ENCODE peak calls at places on chromosomes 5 and 9, in five cellular contexts. S is AG08396; L is skeletal muscle cell; T is WTC11; V is activated CD4-positive, alpha-beta T cell treated with anti-CD3 and anti-CD28 coated beads, Interleukin-2, amount 50 U/mL, for 4 hours. W is an unnamed sample.

GRCh38 chr9:87725900-87726709 is at the start of gene CTSL:
- DNase-seq in S (peak), L (peak), T (peak), V (peak), W (peak)

GRCh38 chr9:83385317-83385716 is 152.9 kb downstream of the FRMD3 start:
- DNase-seq in S (no peak), L (no peak), T (no peak), V (no peak), W (no peak)

GRCh38 chr5:139474815-139475791 is 4.3 kb downstream of the SMIM33 start:
- DNase-seq in S (no peak), L (peak), T (no peak), V (no peak), W (peak)

GRCh38 chr5:137040641-137041340 is 458.3 kb downstream of the SPOCK1 start:
- DNase-seq in S (peak), L (no peak), T (no peak), V (no peak), W (no peak)

GRCh38 chr5:129114539-129115193 is 20.1 kb downstream of the ISOC1 start:
- DNase-seq in S (no peak), L (no peak), T (no peak), V (no peak), W (no peak)

GRCh38 chr5:8020861-8021514 is 152.0 kb downstream of the MTRR start:
- DNase-seq in S (no peak), L (no peak), T (no peak), V (no peak), W (no peak)

GRCh38 chr9:117704024-117704575 is at the start of gene TLR4:
- DNase-seq in S (peak), L (peak), T (peak), V (no peak), W (no peak)

GRCh38 chr9:89880161-89880560 is 275.3 kb downstream of the GADD45G start:
- DNase-seq in S (no peak), L (no peak), T (no peak), V (no peak), W (peak)

GRCh38 chr5:55636711-55637110 is 75.4 kb downstream of the SLC38A9 start:
- DNase-seq in S (peak), L (no peak), T (no peak), V (no peak), W (no peak)

GRCh38 chr9:35035851-35036701 is 36.3 kb downstream of the VCP start:
- DNase-seq in S (peak), L (no peak), T (peak), V (peak), W (peak)

GRCh38 chr9:97468658-97469448 is 32.6 kb upstream of the TMOD1 start:
- DNase-seq in S (peak), L (peak), T (peak), V (peak), W (peak)

GRCh38 chr9:137493163-137494103 is 34.3 kb upstream of the NSMF start:
- DNase-seq in S (peak), L (no peak), T (no peak), V (no peak), W (no peak)

GRCh38 chr9:86977205-86977835 is 30.0 kb upstream of the GAS1 start:
- DNase-seq in S (no peak), L (no peak), T (no peak), V (no peak), W (no peak)

GRCh38 chr5:124053340-124053739 is 541.4 kb downstream of the CSNK1G3 start:
- DNase-seq in S (no peak), L (no peak), T (no peak), V (no peak), W (no peak)

GRCh38 chr5:14733661-14734060 is 69.1 kb downstream of the OTULIN start:
- DNase-seq in S (no peak), L (no peak), T (no peak), V (no peak), W (no peak)

GRCh38 chr9:128714586-128715435 is 9.1 kb downstream of the ZDHHC12 start:
- DNase-seq in S (no peak), L (no peak), T (peak), V (no peak), W (no peak)

GRCh38 chr9:42388846-42389245 is 205.4 kb downstream of the SPATA31A6 start:
- DNase-seq in S (peak), L (no peak), T (no peak), V (no peak), W (no peak)

GRCh38 chr5:73135429-73136276 is 15.3 kb downstream of the TMEM171 start:
- DNase-seq in S (peak), L (no peak), T (peak), V (no peak), W (no peak)

GRCh38 chr9:79308012-79308411 is 263.8 kb upstream of the TLE4 start:
- DNase-seq in S (no peak), L (no peak), T (no peak), V (no peak), W (no peak)

GRCh38 chr5:96743805-96744559 is 63.8 kb downstream of the ERAP1 start:
- DNase-seq in S (no peak), L (no peak), T (no peak), V (no peak), W (no peak)

GRCh38 chr5:139878093-139878492 is 82.5 kb downstream of the PSD2 start:
- DNase-seq in S (no peak), L (no peak), T (no peak), V (no peak), W (no peak)

GRCh38 chr9:93949073-93949693 is 6.0 kb downstream of the BARX1 start:
- DNase-seq in S (no peak), L (no peak), T (peak), V (no peak), W (no peak)

GRCh38 chr9:33290247-33290993 is at the start of gene NFX1:
- DNase-seq in S (peak), L (peak), T (peak), V (peak), W (peak)

W was measured in glutamatergic neuron.